ENCODE peak calls at places on chromosome 10, in ten cellular contexts. One of them, this sample, is unnamed.

GRCh38 chr10:514137-514671 is 175.3 kb downstream of the DIP2C start:
- DNase-seq in RCC 7860: no peak
- DNase-seq in activated CD8-positive, alpha-beta T cell treated with anti-CD3 and anti-CD28 coated beads, Interleukin-2, amount 10 ng/mL, durations not matched to agents 7 days and 5 days: no peak
- DNase-seq in A673: no peak
- DNase-seq in GM19239: no peak
- DNase-seq in GM04503: no peak
- DNase-seq in RPMI7951: no peak
- DNase-seq in HEK293T: no peak
- DNase-seq in T-cell: no peak
- DNase-seq in stimulated activated CD8-positive, alpha-beta memory T cell treated with anti-CD3 and anti-CD28 coated beads, Interleukin-2, amount 100 ng/mL, for 48 hours: no peak
- DNase-seq in this sample: no peak

GRCh38 chr10:43906470-43906869 is 257.8 kb upstream of the ZNF32 start:
- DNase-seq in GM04503: no peak
- DNase-seq in HEK293T: no peak
- DNase-seq in RCC 7860: no peak
- DNase-seq in T-cell: no peak
- DNase-seq in stimulated activated CD8-positive, alpha-beta memory T cell treated with anti-CD3 and anti-CD28 coated beads, Interleukin-2, amount 100 ng/mL, for 48 hours: no peak
- DNase-seq in GM19239: no peak
- DNase-seq in activated CD8-positive, alpha-beta T cell treated with anti-CD3 and anti-CD28 coated beads, Interleukin-2, amount 10 ng/mL, durations not matched to agents 7 days and 5 days: no peak
- DNase-seq in A673: no peak
- DNase-seq in RPMI7951: no peak
- DNase-seq in this sample: no peak

GRCh38 chr10:131710142-131710861 is 190.5 kb upstream of the PPP2R2D start:
- DNase-seq in T-cell: no peak
- DNase-seq in HEK293T: no peak
- DNase-seq in GM04503: no peak
- DNase-seq in RCC 7860: no peak
- DNase-seq in RPMI7951: no peak
- DNase-seq in activated CD8-positive, alpha-beta T cell treated with anti-CD3 and anti-CD28 coated beads, Interleukin-2, amount 10 ng/mL, durations not matched to agents 7 days and 5 days: peak
- DNase-seq in A673: no peak
- DNase-seq in stimulated activated CD8-positive, alpha-beta memory T cell treated with anti-CD3 and anti-CD28 coated beads, Interleukin-2, amount 100 ng/mL, for 48 hours: no peak
- DNase-seq in GM19239: no peak
- DNase-seq in this sample: no peak

GRCh38 chr10:100508691-100509150 is 10.9 kb downstream of the SEC31B start:
- DNase-seq in RCC 7860: peak
- DNase-seq in T-cell: peak
- DNase-seq in GM19239: no peak
- DNase-seq in HEK293T: peak
- DNase-seq in activated CD8-positive, alpha-beta T cell treated with anti-CD3 and anti-CD28 coated beads, Interleukin-2, amount 10 ng/mL, durations not matched to agents 7 days and 5 days: peak
- DNase-seq in RPMI7951: peak
- DNase-seq in GM04503: no peak
- DNase-seq in stimulated activated CD8-positive, alpha-beta memory T cell treated with anti-CD3 and anti-CD28 coated beads, Interleukin-2, amount 100 ng/mL, for 48 hours: no peak
- DNase-seq in A673: peak
- DNase-seq in this sample: peak

GRCh38 chr10:21523557-21524008 is 1.9 kb downstream of the SKIDA1 start:
- DNase-seq in activated CD8-positive, alpha-beta T cell treated with anti-CD3 and anti-CD28 coated beads, Interleukin-2, amount 10 ng/mL, durations not matched to agents 7 days and 5 days: no peak
- DNase-seq in stimulated activated CD8-positive, alpha-beta memory T cell treated with anti-CD3 and anti-CD28 coated beads, Interleukin-2, amount 100 ng/mL, for 48 hours: no peak
- DNase-seq in GM04503: no peak
- DNase-seq in A673: peak
- DNase-seq in HEK293T: no peak
- DNase-seq in GM19239: no peak
- DNase-seq in T-cell: no peak
- DNase-seq in RCC 7860: no peak
- DNase-seq in RPMI7951: peak
- DNase-seq in this sample: no peak

GRCh38 chr10:110275140-110275729 is 29.5 kb downstream of the SMNDC1 start:
- DNase-seq in GM19239: no peak
- DNase-seq in activated CD8-positive, alpha-beta T cell treated with anti-CD3 and anti-CD28 coated beads, Interleukin-2, amount 10 ng/mL, durations not matched to agents 7 days and 5 days: no peak
- DNase-seq in T-cell: no peak
- DNase-seq in RCC 7860: no peak
- DNase-seq in GM04503: no peak
- DNase-seq in A673: no peak
- DNase-seq in RPMI7951: no peak
- DNase-seq in stimulated activated CD8-positive, alpha-beta memory T cell treated with anti-CD3 and anti-CD28 coated beads, Interleukin-2, amount 100 ng/mL, for 48 hours: no peak
- DNase-seq in HEK293T: no peak
- DNase-seq in this sample: no peak

GRCh38 chr10:89086801-89087513 is 96.4 kb downstream of the FAS start:
- DNase-seq in A673: peak
- DNase-seq in GM04503: peak
- DNase-seq in stimulated activated CD8-positive, alpha-beta memory T cell treated with anti-CD3 and anti-CD28 coated beads, Interleukin-2, amount 100 ng/mL, for 48 hours: no peak
- DNase-seq in RCC 7860: no peak
- DNase-seq in GM19239: no peak
- DNase-seq in RPMI7951: peak
- DNase-seq in HEK293T: no peak
- DNase-seq in T-cell: no peak
- DNase-seq in activated CD8-positive, alpha-beta T cell treated with anti-CD3 and anti-CD28 coated beads, Interleukin-2, amount 10 ng/mL, durations not matched to agents 7 days and 5 days: no peak
- DNase-seq in this sample: no peak

GRCh38 chr10:4202936-4203335 is 417.9 kb upstream of the KLF6 start:
- DNase-seq in stimulated activated CD8-positive, alpha-beta memory T cell treated with anti-CD3 and anti-CD28 coated beads, Interleukin-2, amount 100 ng/mL, for 48 hours: no peak
- DNase-seq in T-cell: no peak
- DNase-seq in RPMI7951: no peak
- DNase-seq in HEK293T: no peak
- DNase-seq in GM19239: no peak
- DNase-seq in GM04503: no peak
- DNase-seq in activated CD8-positive, alpha-beta T cell treated with anti-CD3 and anti-CD28 coated beads, Interleukin-2, amount 10 ng/mL, durations not matched to agents 7 days and 5 days: no peak
- DNase-seq in A673: no peak
- DNase-seq in RCC 7860: no peak
- DNase-seq in this sample: no peak

GRCh38 chr10:53314856-53315255 is 542.3 kb upstream of the MBL2 start:
- DNase-seq in A673: peak
- DNase-seq in activated CD8-positive, alpha-beta T cell treated with anti-CD3 and anti-CD28 coated beads, Interleukin-2, amount 10 ng/mL, durations not matched to agents 7 days and 5 days: no peak
- DNase-seq in GM04503: no peak
- DNase-seq in T-cell: no peak
- DNase-seq in RPMI7951: peak
- DNase-seq in RCC 7860: peak
- DNase-seq in stimulated activated CD8-positive, alpha-beta memory T cell treated with anti-CD3 and anti-CD28 coated beads, Interleukin-2, amount 100 ng/mL, for 48 hours: no peak
- DNase-seq in GM19239: no peak
- DNase-seq in HEK293T: no peak
- DNase-seq in this sample: no peak

GRCh38 chr10:33273295-33274002 is 61.0 kb downstream of the NRP1 start:
- DNase-seq in T-cell: no peak
- DNase-seq in A673: peak
- DNase-seq in HEK293T: no peak
- DNase-seq in activated CD8-positive, alpha-beta T cell treated with anti-CD3 and anti-CD28 coated beads, Interleukin-2, amount 10 ng/mL, durations not matched to agents 7 days and 5 days: no peak
- DNase-seq in GM19239: no peak
- DNase-seq in stimulated activated CD8-positive, alpha-beta memory T cell treated with anti-CD3 and anti-CD28 coated beads, Interleukin-2, amount 100 ng/mL, for 48 hours: no peak
- DNase-seq in RCC 7860: peak
- DNase-seq in GM04503: peak
- DNase-seq in RPMI7951: peak
- DNase-seq in this sample: no peak

GRCh38 chr10:77036993-77037734 is 600.4 kb downstream of the KCNMA1 start:
- DNase-seq in T-cell: no peak
- DNase-seq in activated CD8-positive, alpha-beta T cell treated with anti-CD3 and anti-CD28 coated beads, Interleukin-2, amount 10 ng/mL, durations not matched to agents 7 days and 5 days: no peak
- DNase-seq in GM04503: no peak
- DNase-seq in HEK293T: peak
- DNase-seq in GM19239: no peak
- DNase-seq in A673: peak
- DNase-seq in RPMI7951: peak
- DNase-seq in stimulated activated CD8-positive, alpha-beta memory T cell treated with anti-CD3 and anti-CD28 coated beads, Interleukin-2, amount 100 ng/mL, for 48 hours: no peak
- DNase-seq in RCC 7860: no peak
- DNase-seq in this sample: no peak

GRCh38 chr10:15325243-15326002 is 45.7 kb downstream of the FAM171A1 start:
- DNase-seq in activated CD8-positive, alpha-beta T cell treated with anti-CD3 and anti-CD28 coated beads, Interleukin-2, amount 10 ng/mL, durations not matched to agents 7 days and 5 days: no peak
- DNase-seq in A673: peak
- DNase-seq in T-cell: no peak
- DNase-seq in stimulated activated CD8-positive, alpha-beta memory T cell treated with anti-CD3 and anti-CD28 coated beads, Interleukin-2, amount 100 ng/mL, for 48 hours: no peak
- DNase-seq in RPMI7951: peak
- DNase-seq in RCC 7860: peak
- DNase-seq in GM04503: no peak
- DNase-seq in HEK293T: no peak
- DNase-seq in GM19239: no peak
- DNase-seq in this sample: no peak

GRCh38 chr10:59465089-59465488 is 102.7 kb upstream of the FAM13C start:
- DNase-seq in GM04503: peak
- DNase-seq in RPMI7951: peak
- DNase-seq in A673: peak
- DNase-seq in stimulated activated CD8-positive, alpha-beta memory T cell treated with anti-CD3 and anti-CD28 coated beads, Interleukin-2, amount 100 ng/mL, for 48 hours: no peak
- DNase-seq in HEK293T: no peak
- DNase-seq in GM19239: no peak
- DNase-seq in RCC 7860: no peak
- DNase-seq in activated CD8-positive, alpha-beta T cell treated with anti-CD3 and anti-CD28 coated beads, Interleukin-2, amount 10 ng/mL, durations not matched to agents 7 days and 5 days: no peak
- DNase-seq in T-cell: no peak
- DNase-seq in this sample: no peak

GRCh38 chr10:133328358-133329343 is 8.0 kb downstream of the CALY start:
- DNase-seq in GM04503: no peak
- DNase-seq in RCC 7860: no peak
- DNase-seq in GM19239: no peak
- DNase-seq in A673: no peak
- DNase-seq in HEK293T: no peak
- DNase-seq in stimulated activated CD8-positive, alpha-beta memory T cell treated with anti-CD3 and anti-CD28 coated beads, Interleukin-2, amount 100 ng/mL, for 48 hours: no peak
- DNase-seq in activated CD8-positive, alpha-beta T cell treated with anti-CD3 and anti-CD28 coated beads, Interleukin-2, amount 10 ng/mL, durations not matched to agents 7 days and 5 days: no peak
- DNase-seq in T-cell: no peak
- DNase-seq in RPMI7951: no peak
- DNase-seq in this sample: no peak

GRCh38 chr10:29949411-29950011 is 109.9 kb downstream of the JCAD start:
- DNase-seq in RCC 7860: peak
- DNase-seq in A673: no peak
- DNase-seq in RPMI7951: peak
- DNase-seq in activated CD8-positive, alpha-beta T cell treated with anti-CD3 and anti-CD28 coated beads, Interleukin-2, amount 10 ng/mL, durations not matched to agents 7 days and 5 days: no peak
- DNase-seq in T-cell: no peak
- DNase-seq in GM04503: peak
- DNase-seq in GM19239: no peak
- DNase-seq in stimulated activated CD8-positive, alpha-beta memory T cell treated with anti-CD3 and anti-CD28 coated beads, Interleukin-2, amount 100 ng/mL, for 48 hours: no peak
- DNase-seq in HEK293T: no peak
- DNase-seq in this sample: no peak

GRCh38 chr10:114668375-114669080 is 10.5 kb upstream of the ABLIM1 start:
- DNase-seq in T-cell: no peak
- DNase-seq in GM04503: no peak
- DNase-seq in RCC 7860: no peak
- DNase-seq in stimulated activated CD8-positive, alpha-beta memory T cell treated with anti-CD3 and anti-CD28 coated beads, Interleukin-2, amount 100 ng/mL, for 48 hours: no peak
- DNase-seq in activated CD8-positive, alpha-beta T cell treated with anti-CD3 and anti-CD28 coated beads, Interleukin-2, amount 10 ng/mL, durations not matched to agents 7 days and 5 days: no peak
- DNase-seq in A673: no peak
- DNase-seq in HEK293T: no peak
- DNase-seq in RPMI7951: no peak
- DNase-seq in GM19239: no peak
- DNase-seq in this sample: no peak

GRCh38 chr10:16952610-16953009 is 135.4 kb upstream of the RSU1 start:
- DNase-seq in T-cell: no peak
- DNase-seq in GM19239: no peak
- DNase-seq in RCC 7860: no peak
- DNase-seq in GM04503: no peak
- DNase-seq in stimulated activated CD8-positive, alpha-beta memory T cell treated with anti-CD3 and anti-CD28 coated beads, Interleukin-2, amount 100 ng/mL, for 48 hours: no peak
- DNase-seq in A673: peak
- DNase-seq in RPMI7951: peak
- DNase-seq in activated CD8-positive, alpha-beta T cell treated with anti-CD3 and anti-CD28 coated beads, Interleukin-2, amount 10 ng/mL, durations not matched to agents 7 days and 5 days: no peak
- DNase-seq in HEK293T: no peak
- DNase-seq in this sample: no peak

GRCh38 chr10:89163265-89163995 is 43.7 kb downstream of the CH25H start:
- DNase-seq in A673: peak
- DNase-seq in stimulated activated CD8-positive, alpha-beta memory T cell treated with anti-CD3 and anti-CD28 coated beads, Interleukin-2, amount 100 ng/mL, for 48 hours: peak
- DNase-seq in RCC 7860: no peak
- DNase-seq in GM04503: no peak
- DNase-seq in HEK293T: no peak
- DNase-seq in activated CD8-positive, alpha-beta T cell treated with anti-CD3 and anti-CD28 coated beads, Interleukin-2, amount 10 ng/mL, durations not matched to agents 7 days and 5 days: peak
- DNase-seq in T-cell: peak
- DNase-seq in RPMI7951: no peak
- DNase-seq in GM19239: peak
- DNase-seq in this sample: peak

GRCh38 chr10:34758447-34758996 is 56.6 kb downstream of the PARD3 start:
- DNase-seq in GM04503: peak
- DNase-seq in activated CD8-positive, alpha-beta T cell treated with anti-CD3 and anti-CD28 coated beads, Interleukin-2, amount 10 ng/mL, durations not matched to agents 7 days and 5 days: no peak
- DNase-seq in stimulated activated CD8-positive, alpha-beta memory T cell treated with anti-CD3 and anti-CD28 coated beads, Interleukin-2, amount 100 ng/mL, for 48 hours: no peak
- DNase-seq in HEK293T: no peak
- DNase-seq in RCC 7860: peak
- DNase-seq in RPMI7951: peak
- DNase-seq in GM19239: peak
- DNase-seq in A673: peak
- DNase-seq in T-cell: no peak
- DNase-seq in this sample: no peak

GRCh38 chr10:47349941-47350371 is 1.8 kb downstream of the RBP3 start:
- DNase-seq in A673: no peak
- DNase-seq in RPMI7951: no peak
- DNase-seq in activated CD8-positive, alpha-beta T cell treated with anti-CD3 and anti-CD28 coated beads, Interleukin-2, amount 10 ng/mL, durations not matched to agents 7 days and 5 days: no peak
- DNase-seq in GM19239: no peak
- DNase-seq in RCC 7860: no peak
- DNase-seq in HEK293T: no peak
- DNase-seq in T-cell: no peak
- DNase-seq in stimulated activated CD8-positive, alpha-beta memory T cell treated with anti-CD3 and anti-CD28 coated beads, Interleukin-2, amount 100 ng/mL, for 48 hours: no peak
- DNase-seq in GM04503: no peak
- DNase-seq in this sample: no peak

GRCh38 chr10:33115720-33116119 is 157.7 kb upstream of the ITGB1 start:
- DNase-seq in RCC 7860: peak
- DNase-seq in T-cell: no peak
- DNase-seq in A673: no peak
- DNase-seq in RPMI7951: no peak
- DNase-seq in GM19239: no peak
- DNase-seq in HEK293T: no peak
- DNase-seq in activated CD8-positive, alpha-beta T cell treated with anti-CD3 and anti-CD28 coated beads, Interleukin-2, amount 10 ng/mL, durations not matched to agents 7 days and 5 days: no peak
- DNase-seq in GM04503: no peak
- DNase-seq in stimulated activated CD8-positive, alpha-beta memory T cell treated with anti-CD3 and anti-CD28 coated beads, Interleukin-2, amount 100 ng/mL, for 48 hours: no peak
- DNase-seq in this sample: peak

GRCh38 chr10:121889212-121889611 is 38.6 kb downstream of the ATE1 start:
- DNase-seq in RPMI7951: no peak
- DNase-seq in stimulated activated CD8-positive, alpha-beta memory T cell treated with anti-CD3 and anti-CD28 coated beads, Interleukin-2, amount 100 ng/mL, for 48 hours: no peak
- DNase-seq in GM19239: no peak
- DNase-seq in T-cell: no peak
- DNase-seq in activated CD8-positive, alpha-beta T cell treated with anti-CD3 and anti-CD28 coated beads, Interleukin-2, amount 10 ng/mL, durations not matched to agents 7 days and 5 days: no peak
- DNase-seq in RCC 7860: no peak
- DNase-seq in HEK293T: no peak
- DNase-seq in GM04503: no peak
- DNase-seq in A673: no peak
- DNase-seq in this sample: no peak

GRCh38 chr10:127424594-127425264 is 124.4 kb upstream of the NPS start:
- DNase-seq in RPMI7951: peak
- DNase-seq in GM04503: no peak
- DNase-seq in T-cell: no peak
- DNase-seq in stimulated activated CD8-positive, alpha-beta memory T cell treated with anti-CD3 and anti-CD28 coated beads, Interleukin-2, amount 100 ng/mL, for 48 hours: no peak
- DNase-seq in RCC 7860: no peak
- DNase-seq in activated CD8-positive, alpha-beta T cell treated with anti-CD3 and anti-CD28 coated beads, Interleukin-2, amount 10 ng/mL, durations not matched to agents 7 days and 5 days: no peak
- DNase-seq in A673: no peak
- DNase-seq in HEK293T: no peak
- DNase-seq in GM19239: no peak
- DNase-seq in this sample: no peak

GRCh38 chr10:33772370-33773331 is 438.2 kb upstream of the NRP1 start:
- DNase-seq in RCC 7860: no peak
- DNase-seq in A673: peak
- DNase-seq in activated CD8-positive, alpha-beta T cell treated with anti-CD3 and anti-CD28 coated beads, Interleukin-2, amount 10 ng/mL, durations not matched to agents 7 days and 5 days: no peak
- DNase-seq in GM19239: no peak
- DNase-seq in stimulated activated CD8-positive, alpha-beta memory T cell treated with anti-CD3 and anti-CD28 coated beads, Interleukin-2, amount 100 ng/mL, for 48 hours: no peak
- DNase-seq in GM04503: no peak
- DNase-seq in RPMI7951: peak
- DNase-seq in HEK293T: no peak
- DNase-seq in T-cell: no peak
- DNase-seq in this sample: no peak

GRCh38 chr10:71075759-71076472 is 136.5 kb upstream of the UNC5B start:
- DNase-seq in RPMI7951: no peak
- DNase-seq in RCC 7860: no peak
- DNase-seq in A673: no peak
- DNase-seq in stimulated activated CD8-positive, alpha-beta memory T cell treated with anti-CD3 and anti-CD28 coated beads, Interleukin-2, amount 100 ng/mL, for 48 hours: no peak
- DNase-seq in HEK293T: no peak
- DNase-seq in GM19239: no peak
- DNase-seq in activated CD8-positive, alpha-beta T cell treated with anti-CD3 and anti-CD28 coated beads, Interleukin-2, amount 10 ng/mL, durations not matched to agents 7 days and 5 days: no peak
- DNase-seq in T-cell: no peak
- DNase-seq in GM04503: no peak
- DNase-seq in this sample: no peak